ENCODE peak calls at places on chromosome 3, in seven cellular contexts. H, Z, I, E, N, C and X are unnamed samples.

GRCh38 chr3:135759651-135760050 is 205.9 kb upstream of the PPP2R3A start:
- DNase-seq in N (no peak), Z (no peak), H (no peak), E (no peak), C (no peak), I (no peak), X (no peak)

GRCh38 chr3:67957268-67957667 is 302.9 kb upstream of the SUCLG2 start:
- DNase-seq in Z (no peak), C (no peak), I (no peak), E (no peak), N (no peak), H (no peak), X (no peak)

GRCh38 chr3:55416381-55416821 is 70.7 kb downstream of the WNT5A start:
- DNase-seq in Z (no peak), N (no peak), E (no peak), I (peak), H (no peak), C (peak), X (no peak)

GRCh38 chr3:188749830-188750229 is 421.9 kb upstream of the TPRG1 start:
- DNase-seq in Z (no peak), I (no peak), C (no peak), H (no peak), N (no peak), E (no peak), X (no peak)

GRCh38 chr3:132803889-132804288 is 81.7 kb upstream of the NPHP3 start:
- DNase-seq in C (no peak), N (no peak), I (no peak), H (peak), E (no peak), Z (no peak), X (no peak)

GRCh38 chr3:39668420-39668819 is 141.0 kb upstream of the MYRIP start:
- DNase-seq in Z (peak), C (peak), I (peak), E (no peak), H (no peak), N (no peak), X (peak)

GRCh38 chr3:123349566-123350450 is 99.1 kb downstream of the ADCY5 start:
- DNase-seq in N (no peak), C (no peak), Z (no peak), I (no peak), E (no peak), H (no peak), X (no peak)

GRCh38 chr3:10970306-10970979 is 22.1 kb upstream of the SLC6A1 start:
- DNase-seq in Z (no peak), E (no peak), N (no peak), H (no peak), C (no peak), I (no peak), X (no peak)

GRCh38 chr3:50263443-50264388 is 5.2 kb upstream of the SEMA3B start:
- DNase-seq in H (no peak), C (peak), I (no peak), E (no peak), Z (no peak), N (no peak), X (no peak)

GRCh38 chr3:129530331-129530761 is 1.9 kb downstream of the RHO start:
- DNase-seq in E (no peak), I (peak), C (peak), H (peak), Z (no peak), N (no peak), X (no peak)

GRCh38 chr3:64568895-64569509 is 118.8 kb downstream of the ADAMTS9 start:
- DNase-seq in C (no peak), E (no peak), H (no peak), Z (no peak), I (no peak), N (no peak), X (no peak)

DNA sequence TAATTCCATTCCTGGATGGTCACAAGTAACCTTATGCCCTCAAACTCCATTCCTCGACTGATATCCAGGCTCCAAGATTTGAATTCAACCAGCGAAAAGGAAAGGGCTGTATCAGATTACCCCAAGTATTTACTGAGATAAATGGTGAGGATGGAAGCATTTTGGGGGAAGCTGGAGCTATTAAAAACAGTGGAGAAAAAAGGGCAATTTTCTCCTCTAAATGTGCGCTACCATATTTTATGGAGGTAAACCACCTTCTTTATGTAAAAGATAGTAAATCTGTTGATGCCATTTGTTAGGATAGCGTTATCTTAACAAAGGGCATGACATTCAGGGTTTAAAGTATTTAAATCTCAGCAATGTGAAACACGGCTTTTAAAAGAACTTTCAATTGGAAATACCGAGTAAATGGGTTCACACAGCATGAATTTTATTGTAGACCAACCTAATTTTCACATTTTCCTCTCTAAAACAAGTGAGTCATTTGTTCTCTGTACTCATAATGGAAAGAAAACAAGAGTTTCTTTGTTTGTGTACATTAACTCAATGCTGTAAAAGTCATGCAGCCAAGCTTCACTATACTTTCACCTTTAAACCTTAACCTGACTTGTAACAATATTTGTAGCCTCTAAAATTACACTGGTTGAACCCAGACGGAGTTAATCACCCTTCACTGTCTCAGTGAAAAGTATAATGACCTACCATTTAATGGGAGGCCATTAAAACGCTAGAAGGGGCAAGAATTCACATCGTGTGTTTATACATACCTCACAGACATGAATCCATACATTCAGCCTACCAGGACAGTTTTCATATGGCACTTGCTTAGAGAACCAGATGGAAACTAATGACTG is 773.4 kb downstream of the ROBO1 start:
- DNase-seq in N (no peak), C (no peak), I (no peak), E (no peak), H (no peak), Z (no peak), X (no peak)
- H3K4me3 ChIP-seq in N (no peak), C (no peak), I (no peak), E (no peak), H (no peak), Z (no peak), X (no peak)

GRCh38 chr3:42162462-42162861 is 71.3 kb downstream of the TRAK1 start:
- DNase-seq in E (no peak), H (no peak), Z (no peak), N (no peak), I (no peak), C (no peak), X (no peak)

GRCh38 chr3:42157915-42158538 is 66.9 kb downstream of the TRAK1 start:
- DNase-seq in E (no peak), C (no peak), N (no peak), Z (no peak), H (no peak), I (no peak), X (no peak)

GRCh38 chr3:42159147-42159546 is 68.0 kb downstream of the TRAK1 start:
- DNase-seq in Z (no peak), I (no peak), H (no peak), C (no peak), N (no peak), E (no peak), X (no peak)

GRCh38 chr3:42161050-42161935 is 70.1 kb downstream of the TRAK1 start:
- DNase-seq in H (peak), E (no peak), Z (no peak), C (peak), N (no peak), I (peak), X (no peak)

DNA sequence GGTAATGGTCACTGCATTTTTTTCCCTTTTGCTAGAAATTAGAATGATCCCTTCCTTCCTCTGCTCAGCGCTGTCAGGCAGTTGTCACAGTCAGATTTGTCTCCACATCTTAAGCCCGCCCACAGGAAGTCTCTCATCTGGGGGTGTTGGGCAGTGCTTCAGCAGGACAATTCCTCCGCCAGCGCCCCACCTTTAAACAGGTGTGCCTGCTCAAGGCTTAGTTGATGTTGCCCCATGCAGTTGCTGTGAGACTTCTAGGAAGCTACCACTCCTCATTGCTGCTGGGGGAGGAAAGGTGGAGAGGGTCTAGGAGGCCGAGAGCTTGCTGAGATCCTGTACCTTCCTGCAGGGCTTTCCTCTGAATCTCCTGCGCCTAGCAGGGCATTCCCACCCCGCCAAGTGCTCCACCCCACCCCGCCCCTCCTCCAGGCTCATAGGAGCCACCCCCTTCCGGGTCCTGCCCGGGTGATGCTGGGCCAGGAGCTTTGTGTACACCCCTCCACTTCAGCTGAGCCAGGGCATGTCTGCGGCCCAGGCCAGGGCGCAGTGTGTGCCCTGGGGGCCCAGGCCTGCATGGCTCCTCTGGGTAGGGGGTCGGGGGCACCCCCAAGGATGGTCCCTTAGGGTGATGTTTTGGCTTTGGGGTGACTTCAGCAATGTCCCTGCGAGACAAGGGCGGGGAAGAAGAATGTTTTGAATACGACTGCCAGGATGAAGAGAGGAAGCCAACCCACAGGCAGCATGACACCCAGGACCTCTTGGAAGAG is 68.7 kb downstream of the TRAK1 start:
- DNase-seq in N (peak), Z (peak), H (peak), C (peak), I (no peak), E (peak), X (no peak)
- H3K4me3 ChIP-seq in N (peak), Z (no peak), H (peak), C (no peak), I (no peak), E (peak), X (no peak)

DNA sequence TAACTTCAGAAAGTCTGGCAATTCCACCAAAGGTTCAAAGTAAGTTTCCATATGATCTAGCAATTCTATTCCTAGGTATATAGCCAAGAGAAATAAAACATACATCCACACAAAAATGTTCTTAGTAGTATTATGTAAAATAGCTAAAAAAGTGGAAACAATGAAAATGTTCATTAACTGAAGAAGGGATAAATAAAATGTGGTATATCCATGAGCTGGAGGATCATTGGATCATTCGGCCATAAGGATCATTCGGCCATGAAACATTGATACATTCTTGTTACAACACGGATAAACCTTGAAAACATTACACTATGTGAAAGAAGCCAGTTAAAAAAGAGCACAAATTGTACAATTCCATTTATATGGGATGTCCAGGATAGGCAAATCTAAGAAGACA is 2.4 kb downstream of the KPNA4 start:
- DNase-seq in Z (no peak), I (no peak), H (no peak), E (no peak), C (no peak), N (no peak), X (no peak)
- H3K4me3 ChIP-seq in Z (no peak), I (no peak), H (no peak), E (no peak), C (peak), N (peak), X (no peak)

DNA sequence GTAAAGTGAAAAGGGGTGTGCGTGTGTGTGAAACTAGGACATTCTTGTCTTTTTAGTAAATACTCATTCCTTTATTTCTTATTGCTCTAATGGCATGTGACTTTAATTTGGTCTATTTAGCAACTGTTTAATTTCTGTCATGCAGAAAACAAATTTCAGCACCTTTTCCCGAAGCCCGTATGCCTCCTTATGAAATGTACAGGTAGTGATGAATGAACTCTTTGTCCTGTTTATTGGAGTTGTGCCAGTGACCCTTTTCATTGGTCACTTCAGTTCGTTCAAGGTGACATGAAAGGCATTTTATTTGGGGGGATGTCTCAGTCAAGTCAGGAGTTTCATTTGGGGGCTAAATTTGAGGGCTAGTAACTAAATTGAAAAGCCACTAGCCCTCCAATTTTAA is 55.2 kb downstream of the ITPR1 start:
- DNase-seq in N (no peak), C (no peak), H (no peak), Z (no peak), I (no peak), E (no peak), X (no peak)
- H3K4me3 ChIP-seq in N (no peak), C (no peak), H (no peak), Z (no peak), I (no peak), E (no peak), X (no peak)

DNA sequence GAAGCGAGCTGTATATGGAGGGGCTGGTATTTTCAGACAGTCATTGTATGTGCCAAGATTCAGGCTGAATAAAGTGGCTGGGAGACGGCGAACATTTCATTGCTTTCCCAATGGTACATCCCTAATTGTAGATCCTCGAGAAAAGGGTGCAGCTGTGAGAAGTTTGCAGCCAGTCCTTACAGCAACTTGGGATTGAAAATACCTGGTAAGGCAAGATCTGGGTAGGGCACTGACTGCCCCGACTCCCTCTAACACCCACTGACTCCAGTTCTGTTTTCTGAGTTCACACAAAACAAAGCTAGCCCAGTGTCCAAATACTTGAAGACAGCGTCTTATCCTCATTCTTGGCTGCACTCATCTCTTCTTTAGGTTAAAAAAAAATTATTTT is 63.7 kb downstream of the EDEM1 start:
- DNase-seq in E (no peak), C (no peak), H (no peak), N (no peak), Z (no peak), I (no peak), X (no peak)
- H3K4me3 ChIP-seq in E (no peak), C (peak), H (no peak), N (peak), Z (no peak), I (peak), X (peak)

DNA sequence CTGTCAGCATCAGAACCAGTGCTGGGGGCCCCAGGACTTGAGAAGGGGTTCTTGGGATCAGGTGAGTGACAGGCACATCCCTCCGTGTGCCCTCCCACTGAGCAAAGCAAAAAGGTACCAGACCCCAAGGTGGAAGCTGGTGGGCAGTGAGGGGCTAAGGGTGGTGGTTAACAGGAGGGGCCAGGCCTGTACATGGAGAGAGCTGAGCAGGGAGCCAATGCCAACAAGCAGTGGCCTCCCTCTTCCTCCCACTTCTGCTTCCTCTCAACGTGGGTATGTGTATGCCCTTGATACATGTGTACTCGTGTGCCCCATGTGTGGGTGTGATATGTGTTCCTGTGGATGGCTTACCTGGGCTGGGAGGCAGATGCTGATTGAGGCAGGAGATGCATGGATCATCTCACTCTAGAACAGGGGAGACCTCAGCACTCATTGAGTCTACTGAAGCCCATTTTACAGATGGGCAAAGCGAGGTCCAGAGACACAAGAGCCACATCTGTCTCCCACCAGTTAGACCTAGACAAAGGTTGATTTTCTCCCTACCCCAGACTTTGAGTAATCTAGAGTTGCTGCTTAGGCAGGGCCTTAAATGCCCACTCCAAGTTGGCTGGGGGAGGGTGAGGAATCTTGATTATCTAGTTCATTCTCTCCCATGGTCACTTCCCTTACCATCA is 945 bp downstream of the VIPR1 start:
- DNase-seq in H (no peak), E (no peak), Z (no peak), C (no peak), I (no peak), N (peak), X (no peak)
- H3K4me3 ChIP-seq in H (peak), E (peak), Z (no peak), C (no peak), I (no peak), N (peak), X (peak)

GRCh38 chr3:187064210-187065115 is 74.8 kb downstream of the RPL39L start:
- DNase-seq in Z (no peak), N (no peak), E (no peak), C (peak), I (peak), H (no peak), X (no peak)
- H3K4me3 ChIP-seq in Z (no peak), N (no peak), E (no peak), C (no peak), I (no peak), H (no peak), X (no peak)